ENCODE peak calls at places on chromosomes 5 and 9, in five cellular contexts. V is mammary epithelial cell, U is colonic mucosa, R is WERI-Rb-1, M is astrocyte of the spinal cord. N is an unnamed sample.

GRCh38 chr5:9468070-9468388 is 77.8 kb downstream of the SEMA5A start:
- DNase-seq in R (no peak), V (peak; percentile 98), M (peak; percentile 97), U (peak; percentile 20), N (peak; percentile 88)

GRCh38 chr9:34744295-34745221 is 34.6 kb upstream of the CCL21 start:
- DNase-seq in V (peak; percentile 98), U (peak; percentile 22), R (peak; percentile 89), M (peak; percentile 13), N (peak; percentile 30)

GRCh38 chr9:83474631-83475030 is 63.6 kb downstream of the FRMD3 start:
- DNase-seq in U (no peak), R (no peak), M (no peak), V (no peak), N (no peak)

GRCh38 chr5:136015966-136016365 is 12.8 kb upstream of the TGFBI start:
- DNase-seq in V (no peak), U (no peak), M (no peak), R (no peak), N (no peak)

GRCh38 chr5:33299621-33300208 is 141.1 kb upstream of the TARS1 start:
- DNase-seq in V (peak; percentile 90), U (no peak), R (no peak), M (peak; percentile 79), N (peak; percentile 80)

GRCh38 chr5:41638685-41639084 is 128.3 kb upstream of the PLCXD3 start:
- DNase-seq in U (no peak), V (no peak), R (no peak), M (no peak), N (no peak)

GRCh38 chr9:119365291-119366027 is 3.8 kb downstream of the BRINP1 start:
- DNase-seq in U (no peak), V (peak; percentile 40), R (peak; percentile 72), M (peak; percentile 9), N (peak; percentile 18)

GRCh38 chr5:94181940-94182339 is 436.5 kb downstream of the KIAA0825 start:
- DNase-seq in V (no peak), M (no peak), R (peak; percentile 21), U (no peak), N (no peak)

GRCh38 chr5:150245111-150245789 is 44.3 kb downstream of the CAMK2A start:
- DNase-seq in V (no peak), R (no peak), U (no peak), M (no peak), N (peak; percentile 22)

GRCh38 chr9:1087120-1087881 is 37.1 kb downstream of the DMRT2 start:
- DNase-seq in M (no peak), R (no peak), U (no peak), V (no peak), N (no peak)

GRCh38 chr9:17204611-17205165 is 69.8 kb downstream of the CNTLN start:
- DNase-seq in R (peak; percentile 95), V (no peak), U (no peak), M (no peak), N (no peak)

GRCh38 chr5:78912796-78913195 is 72.3 kb downstream of the ARSB start:
- DNase-seq in V (no peak), U (no peak), M (no peak), R (no peak), N (no peak)

GRCh38 chr9:23728736-23729135 is 97.3 kb downstream of the ELAVL2 start:
- DNase-seq in M (no peak), U (no peak), R (no peak), V (no peak), N (no peak)

GRCh38 chr9:95276395-95276954 is 41.0 kb downstream of the FANCC start:
- DNase-seq in M (no peak), R (no peak), U (no peak), V (no peak), N (no peak)

GRCh38 chr5:29993286-29993685 is 1200.2 kb upstream of the CDH6 start:
- DNase-seq in R (no peak), U (no peak), V (no peak), M (no peak), N (no peak)

GRCh38 chr9:136853596-136854112 is 1.5 kb downstream of the MAMDC4 start:
- DNase-seq in R (no peak), M (no peak), V (no peak), U (peak; percentile 26), N (no peak)

GRCh38 chr9:137042751-137043727 is 2.9 kb downstream of the NPDC1 start:
- DNase-seq in U (no peak), M (no peak), V (no peak), R (peak; percentile 33), N (no peak)

GRCh38 chr5:141882594-141883183 is 4.5 kb upstream of the PCDH1 start:
- DNase-seq in R (no peak), M (no peak), U (no peak), V (no peak), N (no peak)

GRCh38 chr9:13267743-13268142 is 11.7 kb downstream of the MPDZ start:
- DNase-seq in U (no peak), R (no peak), M (peak; percentile 91), V (peak; percentile 67), N (peak; percentile 70)

GRCh38 chr5:1297243-1297642 is 2.4 kb upstream of the TERT start:
- DNase-seq in V (no peak), M (no peak), U (no peak), R (peak; percentile 62), N (no peak)

GRCh38 chr5:54401515-54401914 is 54.0 kb upstream of the HSPB3 start:
- DNase-seq in V (no peak), M (no peak), U (no peak), R (no peak), N (no peak)

GRCh38 chr9:125521462-125522327 is 185.3 kb downstream of the MAPKAP1 start:
- DNase-seq in M (peak; percentile 96), U (no peak), R (no peak), V (peak; percentile 96), N (peak; percentile 94)

GRCh38 chr5:141349917-141350619 is at the start of gene PCDHGB1:
- DNase-seq in R (peak; percentile 72), U (no peak), V (peak; percentile 39), M (peak; percentile 53), N (peak; percentile 69)

GRCh38 chr5:113140837-113141661 is 164.5 kb downstream of the DCP2 start:
- DNase-seq in V (peak; percentile 90), M (peak; percentile 76), R (peak; percentile 64), U (no peak), N (peak; percentile 89)

GRCh38 chr5:32443541-32444190 is 874 bp downstream of the ZFR start:
- DNase-seq in M (peak; percentile 48), R (peak; percentile 55), U (peak; percentile 41), V (peak; percentile 41), N (peak; percentile 54)

GRCh38 chr5:168987540-168988300 is 313.2 kb downstream of the SLIT3 start:
- DNase-seq in R (peak; percentile 67), U (peak; percentile 78), M (peak; percentile 72), V (peak; percentile 55), N (peak; percentile 55)

GRCh38 chr9:120946259-120946658 is 19.7 kb upstream of the TRAF1 start:
- DNase-seq in V (peak; percentile 74), M (peak; percentile 50), R (no peak), U (no peak), N (peak; percentile 59)

DNA sequence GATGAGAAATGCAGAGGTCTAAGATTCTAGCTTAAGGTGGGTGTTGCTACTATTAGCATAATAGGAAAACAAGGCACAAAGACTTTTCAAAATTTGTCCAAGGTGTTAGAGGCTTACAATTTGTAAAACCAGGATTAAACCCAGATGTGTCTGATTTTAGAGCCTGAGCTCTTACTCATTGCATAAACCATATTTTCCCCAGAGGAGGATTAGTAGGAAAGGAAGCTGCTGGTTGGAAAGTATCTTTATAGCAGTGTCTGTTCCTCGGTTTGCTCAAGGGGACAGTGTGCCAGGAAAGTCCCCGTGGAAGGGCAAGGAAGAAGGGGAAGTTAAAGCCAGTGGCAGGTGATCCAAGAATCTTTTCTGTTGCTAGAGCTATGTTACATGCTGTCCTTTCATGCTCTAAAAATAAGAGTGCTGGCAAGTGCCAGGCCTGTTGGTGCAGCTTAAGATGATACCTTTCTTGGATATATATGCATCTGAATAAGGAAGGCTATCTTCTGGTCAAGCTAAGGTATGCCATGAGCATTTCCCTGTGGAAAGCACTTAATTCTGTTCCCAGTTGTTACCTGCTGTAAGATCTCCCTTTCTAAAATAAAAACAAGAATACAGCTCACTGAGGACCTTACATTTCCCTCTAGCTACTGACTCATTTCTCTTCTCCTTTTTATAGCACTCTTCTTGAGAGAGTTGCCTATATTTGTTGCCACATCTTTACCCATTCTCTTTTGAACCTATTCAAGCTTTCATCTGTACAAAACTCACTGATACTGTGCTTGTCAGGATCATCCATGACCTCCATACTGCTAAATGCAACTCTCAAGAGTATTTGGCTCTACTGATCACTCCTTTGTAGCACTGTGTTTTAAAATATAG is 8.0 kb downstream of the PDCD1LG2 start:
- DNase-seq in R (no peak), M (no peak), V (no peak), U (no peak), N (peak; percentile 67)
- H3K4me3 ChIP-seq in R (no peak overlapping the region), M (no peak overlapping the region), V (no peak overlapping the region), U (no peak overlapping the region), N (no peak overlapping the region)

GRCh38 chr9:10265102-10265708 is 347.6 kb downstream of the PTPRD start:
- DNase-seq in M (peak; percentile 95), V (peak; percentile 75), R (no peak), U (no peak), N (no peak)

GRCh38 chr9:10272830-10273229 is 340.0 kb downstream of the PTPRD start:
- DNase-seq in M (no peak), V (no peak), U (no peak), R (no peak), N (no peak)

GRCh38 chr9:10274156-10274555 is 338.6 kb downstream of the PTPRD start:
- DNase-seq in V (no peak), M (peak; percentile 16), R (no peak), U (no peak), N (no peak)

GRCh38 chr9:10268500-10269485 is 344.0 kb downstream of the PTPRD start:
- DNase-seq in U (no peak), R (peak; percentile 59), V (peak; percentile 28), M (peak; percentile 52), N (no peak)
- TF ChIP-seq CTCF in U (no peak), R (peak; percentile 72), V (peak; percentile 60), M (peak; percentile 49), N (no peak)

DNA sequence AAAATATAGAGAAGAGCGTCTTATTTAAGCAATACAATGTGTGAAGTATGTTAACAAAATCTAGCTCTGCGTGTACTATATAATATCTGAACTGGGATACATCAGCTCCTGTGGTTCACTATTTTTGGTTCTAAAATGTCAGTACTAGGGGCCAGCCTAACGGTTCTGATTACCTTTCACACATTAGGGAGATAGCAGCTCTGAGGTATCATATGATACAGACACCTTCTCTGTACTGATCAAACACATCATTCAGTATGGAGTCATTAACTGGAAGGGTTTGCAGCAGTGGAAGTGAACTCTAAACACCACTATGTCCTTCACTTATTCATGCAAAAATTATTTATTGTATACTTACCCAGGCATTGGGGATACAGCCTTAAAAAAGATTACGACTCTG is 2.1 kb upstream of the LNPEP start:
- DNase-seq in V (no peak), M (no peak), U (no peak), R (no peak), N (no peak)
- H3K4me3 ChIP-seq in V (peak overlapping the region; percentile 85), M (peak overlapping the region; percentile 74), U (peak overlapping the region; percentile 85), R (peak overlapping the region; percentile 99), N (peak overlapping the region; percentile 87)

GRCh38 chr9:108746864-108747263 is 108.9 kb downstream of the ACTL7B start:
- DNase-seq in V (no peak), U (no peak), M (no peak), R (peak; percentile 82), N (peak; percentile 52)

GRCh38 chr9:108742191-108742590 is 113.6 kb downstream of the ACTL7B start:
- DNase-seq in M (no peak), R (no peak), U (no peak), V (no peak), N (no peak)

GRCh38 chr9:108743426-108743825 is 112.4 kb downstream of the ACTL7B start:
- DNase-seq in R (peak; percentile 67), U (no peak), V (no peak), M (no peak), N (no peak)

GRCh38 chr9:108746001-108746400 is 109.8 kb downstream of the ACTL7B start:
- DNase-seq in R (peak; percentile 91), M (no peak), U (no peak), V (no peak), N (no peak)

GRCh38 chr9:108743901-108744371 is 111.8 kb downstream of the ACTL7B start:
- DNase-seq in R (peak; percentile 51), M (no peak), V (peak; percentile 59), U (no peak), N (peak; percentile 56)
- TF ChIP-seq CTCF in R (no peak), M (no peak), V (no peak), U (no peak), N (no peak)

N was measured in AG10803.